ENCODE peak calls at places on chromosomes 2 and 18, in eight cellular contexts. E is pulmonary artery endothelial cell; O is EL; X is cardiac muscle cell; C is effector memory CD4-positive, alpha-beta T cell; F is thoracic aorta; U is AML-193; W is stimulated activated CD4-positive, alpha-beta T cell treated with anti-CD3 and anti-CD28 coated beads, Interleukin-2, amount 100 ng/mL, for 48 hours. R is an unnamed sample.
A peak's percentile ranks its signal among the peaks of the same experiment; 100 is the strongest.

GRCh38 chr2:149617057-149617456 is 29.5 kb upstream of the MMADHC start:
- DNase-seq in F (no peak), U (no peak), O (peak; percentile 26), E (no peak), X (no peak), W (no peak), C (no peak), R (no peak)

GRCh38 chr2:7180641-7181370 is 263.6 kb downstream of the RNF144A start:
- DNase-seq in O (no peak), C (no peak), X (no peak), F (no peak), E (no peak), U (no peak), W (no peak), R (no peak)

GRCh38 chr2:145114726-145115125 is 594.8 kb upstream of the ZEB2 start:
- DNase-seq in F (no peak), X (no peak), U (no peak), C (no peak), W (no peak), E (no peak), O (no peak), R (no peak)

GRCh38 chr2:9174771-9175441 is 31.7 kb upstream of the ASAP2 start:
- DNase-seq in C (no peak), W (no peak), E (peak; percentile 20), F (no peak), X (peak; percentile 54), U (no peak), O (peak; percentile 89), R (no peak)

GRCh38 chr2:173048901-173049661 is 26.6 kb upstream of the MAP3K20 start:
- DNase-seq in E (peak; percentile 67), W (peak; percentile 22), U (peak; percentile 74), O (peak; percentile 94), X (no peak), C (no peak), F (peak; percentile 69), R (peak; percentile 90)

GRCh38 chr2:234533631-234534030 is 36.8 kb upstream of the ARL4C start:
- DNase-seq in O (no peak), X (no peak), E (no peak), U (no peak), F (no peak), W (no peak), C (no peak), R (no peak)

GRCh38 chr2:25479761-25480160 is 138.0 kb upstream of the DNMT3A start:
- DNase-seq in C (no peak), X (peak; percentile 23), E (no peak), U (no peak), W (no peak), O (no peak), F (no peak), R (no peak)

GRCh38 chr2:74876081-74876886 is 42.4 kb downstream of the HK2 start:
- DNase-seq in F (no peak), X (peak; percentile 63), U (peak; percentile 67), O (peak; percentile 58), W (peak; percentile 19), E (peak; percentile 10), C (peak; percentile 8), R (peak; percentile 26)

GRCh38 chr2:163407296-163407695 is 328.5 kb downstream of the FIGN start:
- DNase-seq in C (no peak), X (no peak), F (no peak), U (no peak), E (no peak), W (no peak), O (no peak), R (no peak)

GRCh38 chr18:3230401-3231334 is 10.9 kb upstream of the MYOM1 start:
- DNase-seq in U (no peak), C (no peak), O (peak; percentile 33), X (no peak), F (no peak), E (no peak), W (no peak), R (no peak)

GRCh38 chr2:27723372-27724144 is 48.0 kb upstream of the MRPL33 start:
- DNase-seq in W (peak; percentile 25), C (no peak), X (peak; percentile 81), F (no peak), U (peak; percentile 63), O (peak; percentile 80), E (no peak), R (peak; percentile 66)

GRCh38 chr2:185695711-185696110 is 42.9 kb upstream of the FSIP2 start:
- DNase-seq in W (no peak), E (no peak), U (no peak), O (no peak), X (no peak), F (no peak), C (no peak), R (no peak)

GRCh38 chr2:237662671-237663093 is 35.3 kb downstream of the LRRFIP1 start:
- DNase-seq in E (no peak), U (no peak), F (peak; percentile 91), O (peak; percentile 88), C (no peak), X (peak; percentile 84), W (peak; percentile 53), R (peak; percentile 99)

GRCh38 chr2:215529271-215529670 is 93.4 kb upstream of the FN1 start:
- DNase-seq in E (peak; percentile 40), U (no peak), O (peak; percentile 47), X (no peak), C (no peak), F (no peak), W (no peak), R (no peak)

GRCh38 chr2:80365762-80366161 is 61.2 kb upstream of the LRRTM1 start:
- DNase-seq in W (no peak), X (no peak), F (no peak), E (no peak), U (no peak), C (no peak), O (no peak), R (no peak)

GRCh38 chr2:41968182-41968578 is 79.6 kb upstream of the PKDCC start:
- DNase-seq in E (no peak), C (no peak), F (no peak), U (no peak), O (no peak), X (no peak), W (no peak), R (no peak)

GRCh38 chr2:54459037-54459441 is 2.9 kb downstream of the SPTBN1 start:
- DNase-seq in X (no peak), O (peak; percentile 50), W (no peak), U (peak; percentile 96), E (no peak), C (no peak), F (no peak), R (no peak)

R was measured in uterus.